ENCODE peak calls at places on chromosomes 1 and 21, in five cellular contexts. B, P, M, G and F are unnamed samples.

GRCh38 chr1:1394116-1394515 is 5.0 kb downstream of the CCNL2 start:
- DNase-seq in B (no peak), P (no peak), M (no peak), G (no peak), F (no peak)

GRCh38 chr1:9877962-9878361 is 32.1 kb downstream of the CTNNBIP1 start:
- DNase-seq in B (no peak), P (no peak), M (no peak), G (no peak), F (no peak)

GRCh38 chr1:173114381-173114780 is 63.6 kb upstream of the TNFSF18 start:
- DNase-seq in B (no peak), P (no peak), M (no peak), G (no peak), F (no peak)

GRCh38 chr1:3688356-3688755 is 36.0 kb downstream of the TP73 start:
- DNase-seq in B (no peak), P (no peak), M (no peak), G (no peak), F (no peak)

GRCh38 chr1:23908453-23909341 is 4.5 kb downstream of the CNR2 start:
- DNase-seq in B (peak), P (peak), M (no peak), G (no peak), F (no peak)

GRCh38 chr1:197199923-197200467 is 53.5 kb upstream of the ASPM start:
- DNase-seq in B (no peak), P (no peak), M (no peak), G (no peak), F (no peak)

GRCh38 chr1:10074059-10074854 is 41.5 kb downstream of the UBE4B start:
- DNase-seq in B (peak), P (peak), M (peak), G (peak), F (no peak)

GRCh38 chr1:29655945-29656866 is 419.9 kb downstream of the PTPRU start:
- DNase-seq in B (peak), P (no peak), M (peak), G (no peak), F (no peak)

GRCh38 chr1:10958614-10959013 is 53.8 kb upstream of the TARDBP start:
- DNase-seq in B (no peak), P (no peak), M (no peak), G (no peak), F (no peak)

GRCh38 chr1:235920596-235921375 is 54.1 kb upstream of the LYST start:
- DNase-seq in B (no peak), P (no peak), M (no peak), G (no peak), F (no peak)

GRCh38 chr1:236685917-236686814 is at the start of gene ACTN2:
- DNase-seq in B (peak), P (peak), M (peak), G (peak), F (peak)

GRCh38 chr21:31732891-31733520 is 1.1 kb upstream of the SCAF4 start:
- DNase-seq in B (peak), P (no peak), M (peak), G (no peak), F (no peak)

GRCh38 chr1:29398431-29398830 is 162.1 kb downstream of the PTPRU start:
- DNase-seq in B (no peak), P (no peak), M (no peak), G (no peak), F (no peak)

GRCh38 chr21:36436829-36437744 is 42.8 kb downstream of the CLDN14 start:
- DNase-seq in B (no peak), P (no peak), M (no peak), G (no peak), F (no peak)

GRCh38 chr1:178057863-178058576 is 35.9 kb upstream of the RASAL2 start:
- DNase-seq in B (no peak), P (no peak), M (no peak), G (no peak), F (no peak)

GRCh38 chr1:233230011-233230410 is 65.5 kb downstream of the PCNX2 start:
- DNase-seq in B (no peak), P (no peak), M (no peak), G (no peak), F (no peak)

GRCh38 chr1:170805957-170806662 is 129.2 kb upstream of the MROH9 start:
- DNase-seq in B (no peak), P (no peak), M (no peak), G (no peak), F (no peak)

GRCh38 chr1:117683571-117684285 is 77.9 kb downstream of the TENT5C start:
- DNase-seq in B (no peak), P (no peak), M (no peak), G (no peak), F (no peak)

GRCh38 chr1:45394342-45394741 is 54.1 kb upstream of the MUTYH start:
- DNase-seq in B (peak), P (no peak), M (no peak), G (no peak), F (no peak)

GRCh38 chr21:15015622-15016471 is 49.0 kb downstream of the NRIP1 start:
- DNase-seq in B (no peak), P (no peak), M (no peak), G (no peak), F (no peak)

GRCh38 chr21:14977814-14978213 is 87.0 kb downstream of the NRIP1 start:
- DNase-seq in B (no peak), P (no peak), M (no peak), G (no peak), F (no peak)